ENCODE peak calls at places on chromosomes 4 and X, in eight cellular contexts. M is Kasumi-1; N is DMS 273 treated with DMSO at 0.1 percent for 48 hours; X is activated CD4-positive, alpha-beta T cell treated with anti-CD3 and anti-CD28 coated beads, Interleukin-2, amount 50 U/mL, for 48 hours; S is upper lobe of right lung; T is myocyte; A is stimulated activated CD4-positive, alpha-beta T cell treated with anti-CD3 and anti-CD28 coated beads, Interleukin-1b, Interleukin-23, amount 100 ng/mL, for 24 hours; J is CD8-positive, alpha-beta memory T cell. P is an unnamed sample.

GRCh38 chrX:13898603-13899002 is 81.7 kb upstream of the GPM6B start:
- DNase-seq in A (no peak), T (no peak), J (no peak), S (no peak), X (peak), M (no peak), N (no peak), P (no peak)

GRCh38 chr4:129240816-129241215 is 144.9 kb downstream of the C4orf33 start:
- DNase-seq in J (no peak), N (no peak), M (no peak), S (no peak), T (peak), A (no peak), X (no peak), P (no peak)

GRCh38 chrX:56802921-56803848 is 74.1 kb downstream of the NBDY start:
- DNase-seq in X (peak), M (peak), T (peak), A (no peak), N (no peak), J (peak), S (no peak), P (no peak)

GRCh38 chr4:1584498-1584897 is 99.6 kb downstream of the FAM53A start:
- DNase-seq in J (no peak), T (no peak), N (no peak), X (no peak), M (no peak), A (no peak), S (peak), P (no peak)

GRCh38 chr4:125021189-125021588 is 293.6 kb upstream of the FAT4 start:
- DNase-seq in T (no peak), X (no peak), S (no peak), M (no peak), J (no peak), N (no peak), A (no peak), P (no peak)

GRCh38 chrX:7574325-7574724 is 268.6 kb upstream of the VCX start:
- DNase-seq in M (peak), S (no peak), N (no peak), X (no peak), J (no peak), T (peak), A (no peak), P (peak)

GRCh38 chrX:134174859-134175258 is 62.1 kb upstream of the CCDC160 start:
- DNase-seq in X (no peak), A (no peak), J (no peak), T (no peak), M (no peak), S (no peak), N (no peak), P (no peak)

GRCh38 chr4:167973513-167973912 is 118.8 kb upstream of the ANXA10 start:
- DNase-seq in X (no peak), N (no peak), T (no peak), A (no peak), M (no peak), J (no peak), S (no peak), P (no peak)

GRCh38 chr4:133147365-133147821 is 1.7 kb upstream of the PCDH10 start:
- DNase-seq in M (no peak), X (no peak), N (no peak), A (no peak), T (no peak), S (no peak), J (no peak), P (no peak)

P was measured in KBM-7.